ENCODE peak calls at places on chromosome 22, in five cellular contexts. F, W, V, E and X are unnamed samples.

GRCh38 chr22:35552186-35552842 is 11.7 kb downstream of the RASD2 start:
- DNase-seq in E (no peak), V (no peak), F (peak; percentile 20), W (peak; percentile 66), X (no peak)

GRCh38 chr22:47111626-47112373 is 349.4 kb downstream of the TBC1D22A start:
- DNase-seq in W (no peak), V (no peak), F (no peak), E (no peak), X (no peak)

GRCh38 chr22:39941661-39942060 is 18.5 kb upstream of the TMA7B start:
- DNase-seq in V (peak; percentile 95), W (no peak), F (no peak), E (peak; percentile 43), X (peak; percentile 68)

GRCh38 chr22:37633693-37634504 is 5.6 kb upstream of the SH3BP1 start:
- DNase-seq in V (peak; percentile 46), F (peak; percentile 86), E (no peak), W (no peak), X (no peak)

GRCh38 chr22:19378362-19378711 is 53.2 kb downstream of the HIRA start:
- DNase-seq in W (no peak), F (no peak), V (no peak), E (no peak), X (no peak)

GRCh38 chr22:32700186-32700882 is 101.2 kb upstream of the TIMP3 start:
- DNase-seq in E (no peak), W (no peak), F (peak; percentile 65), V (no peak), X (no peak)

GRCh38 chr22:17917490-17917983 is 106.8 kb downstream of the MICAL3 start:
- DNase-seq in E (no peak), W (no peak), V (peak; percentile 25), F (no peak), X (no peak)

GRCh38 chr22:45537734-45538181 is 35.1 kb downstream of the FBLN1 start:
- DNase-seq in F (peak; percentile 87), E (peak; percentile 86), W (no peak), V (peak; percentile 74), X (peak; percentile 32)

GRCh38 chr22:27794244-27794643 is 7.3 kb downstream of the MN1 start:
- DNase-seq in W (no peak), F (no peak), V (no peak), E (no peak), X (no peak)

GRCh38 chr22:43365715-43366440 is 22.7 kb upstream of the SCUBE1 start:
- DNase-seq in V (no peak), W (no peak), F (no peak), E (no peak), X (no peak)

GRCh38 chr22:31897842-31898241 is 46.5 kb upstream of the YWHAH start:
- DNase-seq in V (no peak), E (no peak), F (peak; percentile 23), W (no peak), X (no peak)

GRCh38 chr22:32378703-32379272 is 21.1 kb downstream of the RFPL3 start:
- DNase-seq in V (peak; percentile 3), W (no peak), E (no peak), F (peak; percentile 47), X (no peak)

GRCh38 chr22:50467341-50467740 is 7.5 kb downstream of the SBF1 start:
- DNase-seq in W (no peak), E (no peak), F (no peak), V (no peak), X (no peak)

GRCh38 chr22:17434856-17435255 is 65.6 kb downstream of the CECR2 start:
- DNase-seq in W (no peak), V (no peak), F (no peak), E (no peak), X (no peak)

GRCh38 chr22:24106385-24107381 is 74.6 kb upstream of the SUSD2 start:
- DNase-seq in F (no peak), W (no peak), E (no peak), V (no peak), X (no peak)

GRCh38 chr22:28791124-28791523 is 9.2 kb downstream of the XBP1 start:
- DNase-seq in E (no peak), W (no peak), F (no peak), V (no peak), X (no peak)

GRCh38 chr22:22446527-22446926 is 62.0 kb downstream of the ZNF280B start:
- DNase-seq in W (no peak), E (peak; percentile 12), V (no peak), F (no peak), X (peak; percentile 28)

GRCh38 chr22:22424210-22424800 is 84.2 kb downstream of the ZNF280B start:
- DNase-seq in V (no peak), F (no peak), W (no peak), E (no peak), X (peak; percentile 3)